ENCODE peak calls at places on chromosome 22, in eight cellular contexts. F is IMR-90, M is uterus, X is NB4, K is A549, J is Peyer's patch, G is esophagus squamous epithelium, V is K562. R is an unnamed sample.

GRCh38 chr22:26650722-26651421 is 6.5 kb upstream of the MIAT start:
- DNase-seq in F (no peak), M (no peak), X (no peak), K (no peak), J (no peak), G (no peak), V (no peak), R (no peak)

GRCh38 chr22:37043828-37044538 is 7.6 kb upstream of the KCTD17 start:
- DNase-seq in F (peak), M (no peak), X (peak), K (peak), J (peak), G (no peak), V (peak), R (peak)

GRCh38 chr22:37697540-37697835 is 640 bp downstream of the TRIOBP start:
- DNase-seq in F (no peak), M (no peak), X (no peak), K (no peak), J (no peak), G (no peak), V (no peak), R (no peak)

GRCh38 chr22:44336962-44337657 is 24.4 kb upstream of the SHISAL1 start:
- DNase-seq in F (no peak), M (no peak), X (no peak), K (no peak), J (no peak), G (no peak), V (no peak), R (no peak)

GRCh38 chr22:50563410-50564160 is 866 bp upstream of the SYCE3 start:
- DNase-seq in F (no peak), M (no peak), X (no peak), K (no peak), J (no peak), G (no peak), V (no peak), R (no peak)

GRCh38 chr22:37166675-37167066 is 17.0 kb upstream of the IL2RB start:
- DNase-seq in F (peak), M (peak), X (peak), K (peak), J (peak), G (no peak), V (peak), R (peak)

GRCh38 chr22:17980638-17981051 is 43.7 kb downstream of the MICAL3 start:
- DNase-seq in F (peak), M (no peak), X (peak), K (no peak), J (peak), G (no peak), V (peak), R (peak)

GRCh38 chr22:17436382-17436951 is 67.2 kb downstream of the CECR2 start:
- DNase-seq in F (no peak), M (no peak), X (peak), K (no peak), J (no peak), G (no peak), V (no peak), R (no peak)

GRCh38 chr22:49948116-49948515 is 12.5 kb upstream of the PIM3 start:
- DNase-seq in F (no peak), M (no peak), X (no peak), K (no peak), J (peak), G (no peak), V (no peak), R (no peak)

GRCh38 chr22:43720718-43721117 is 91.4 kb downstream of the EFCAB6 start:
- DNase-seq in F (no peak), M (no peak), X (no peak), K (no peak), J (no peak), G (no peak), V (no peak), R (no peak)

GRCh38 chr22:48410536-48410935 is 1417.1 kb downstream of the BRD1 start:
- DNase-seq in F (no peak), M (no peak), X (no peak), K (no peak), J (no peak), G (no peak), V (no peak), R (no peak)

GRCh38 chr22:37896939-37897338 is 9.2 kb upstream of the MICALL1 start:
- DNase-seq in F (no peak), M (no peak), X (no peak), K (no peak), J (no peak), G (no peak), V (no peak), R (no peak)

GRCh38 chr22:43375951-43376455 is 32.8 kb upstream of the SCUBE1 start:
- DNase-seq in F (peak), M (no peak), X (no peak), K (no peak), J (no peak), G (no peak), V (no peak), R (no peak)

GRCh38 chr22:39960791-39961746 is 872 bp downstream of the TMA7B start:
- DNase-seq in F (peak), M (no peak), X (peak), K (no peak), J (no peak), G (no peak), V (peak), R (no peak)
- TF ChIP-seq POLR2A in F (peak), M (no peak), X (no peak), K (no peak), J (no peak), G (no peak), V (peak), R (no peak)

DNA sequence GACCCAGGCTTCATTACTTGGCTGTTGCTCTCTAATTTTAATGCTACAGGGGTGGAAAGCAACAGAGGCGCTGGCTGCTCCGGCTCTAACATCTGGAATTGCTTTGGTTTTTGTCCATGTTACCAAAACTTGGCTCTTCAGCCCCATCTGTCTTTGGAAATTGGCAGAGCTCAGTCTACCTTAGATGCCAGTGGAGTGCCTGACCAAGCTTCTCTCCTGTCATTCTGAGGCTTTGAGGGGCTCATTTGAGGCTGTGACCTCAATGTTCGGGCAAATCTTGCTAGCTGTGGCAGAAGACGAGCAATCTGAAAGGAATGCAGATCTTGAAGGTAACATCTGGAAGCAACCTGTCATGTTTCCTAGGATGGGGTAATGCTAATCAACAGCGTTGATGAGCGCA is 409.5 kb upstream of the SYN3 start:
- DNase-seq in F (no peak), M (no peak), X (no peak), K (no peak), J (no peak), G (no peak), V (no peak), R (no peak)
- TF ChIP-seq POLR2A in F (no peak), M (no peak), X (no peak), K (no peak), J (no peak), G (no peak), V (no peak), R (no peak)

DNA sequence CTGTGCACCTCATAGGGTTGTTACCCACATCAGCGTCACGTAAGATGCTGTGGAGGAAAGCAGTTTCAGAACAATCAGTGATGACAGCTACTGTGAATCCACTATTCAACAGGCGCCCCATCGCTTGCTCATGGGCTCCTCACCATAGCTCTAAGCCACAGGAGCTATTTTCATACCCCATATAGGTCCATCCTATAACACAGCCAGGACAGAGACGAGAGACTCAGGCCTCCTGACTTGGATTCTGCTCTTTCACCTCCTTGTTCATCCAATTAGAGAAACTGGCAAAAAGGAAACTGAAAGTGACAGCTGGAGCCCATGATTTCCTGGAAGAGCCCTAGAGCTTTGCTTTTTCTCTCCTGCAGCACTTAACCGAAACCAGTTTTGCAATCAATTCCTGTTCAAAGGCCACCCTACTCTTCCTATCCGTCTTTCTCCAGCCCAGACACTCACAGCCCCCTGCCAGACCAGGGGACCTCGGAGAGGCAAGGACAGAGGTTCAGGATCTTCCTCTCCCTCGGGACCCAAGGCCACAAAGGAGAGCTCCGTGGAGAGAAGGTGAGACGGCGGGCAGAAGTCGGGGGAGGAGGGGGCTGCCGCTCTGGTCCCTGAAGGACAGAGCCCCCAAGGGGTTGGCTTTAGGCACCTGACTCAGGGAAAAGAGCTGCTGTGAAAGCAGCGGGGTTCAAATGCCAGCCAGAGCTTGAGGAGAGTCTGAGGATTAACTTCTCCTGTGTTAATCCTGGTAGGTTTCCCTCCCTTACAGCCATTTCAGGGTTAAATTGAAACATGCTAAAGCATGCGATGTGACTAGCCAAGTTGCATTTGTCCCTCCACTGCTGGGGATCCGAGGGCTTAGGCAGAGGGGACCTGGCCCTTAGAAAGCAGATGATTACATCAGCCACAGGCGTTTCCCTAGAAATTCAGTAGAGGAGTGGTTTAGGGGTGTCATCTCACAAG is at the start of gene APOL6:
- DNase-seq in F (peak), M (no peak), X (peak), K (peak), J (peak), G (no peak), V (peak), R (peak)
- TF ChIP-seq POLR2A in F (peak), M (peak), X (no peak), K (no peak), J (peak), G (peak), V (no peak), R (no peak)

GRCh38 chr22:29194269-29194668 is 11.4 kb upstream of the EMID1 start:
- DNase-seq in F (no peak), M (no peak), X (no peak), K (no peak), J (no peak), G (no peak), V (no peak), R (no peak)
- TF ChIP-seq POLR2A in F (no peak), M (no peak), X (no peak), K (no peak), J (no peak), G (no peak), V (no peak), R (no peak)

DNA sequence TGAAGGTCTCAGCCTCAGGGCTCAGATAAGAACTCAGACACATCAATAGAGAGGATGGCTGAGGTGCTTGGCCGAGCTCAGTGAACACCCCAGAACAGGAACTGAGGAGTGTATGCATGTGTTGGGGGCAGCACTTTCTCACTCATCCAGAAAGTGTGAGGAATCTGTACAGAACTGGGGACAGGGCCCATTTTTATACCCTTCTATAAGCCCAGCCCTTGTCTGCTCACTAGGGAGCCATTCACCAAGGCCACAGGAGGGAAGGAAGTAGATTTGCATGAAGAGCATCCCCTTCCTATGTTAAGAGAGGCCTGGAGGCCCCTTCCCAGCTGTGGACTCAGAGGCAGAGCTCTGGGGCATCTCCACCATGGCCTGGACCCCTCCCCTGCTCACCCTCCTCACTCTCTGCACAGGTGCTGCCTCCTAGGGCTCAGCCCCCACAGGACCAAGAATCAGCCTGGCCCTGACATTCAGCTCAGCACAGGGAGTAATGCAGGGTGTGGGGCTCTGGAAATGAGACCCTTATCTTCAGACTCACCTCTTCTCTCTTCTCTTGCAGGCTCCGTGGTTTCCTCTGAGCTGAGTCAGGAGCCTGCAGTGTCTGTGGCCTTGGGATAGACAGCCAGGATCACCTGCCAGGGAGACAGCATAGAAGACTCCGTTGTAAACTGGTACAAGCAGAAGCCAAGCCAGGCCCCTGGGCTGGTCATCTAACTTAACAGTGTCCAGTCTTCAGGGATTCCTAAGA is 39.9 kb upstream of the GGTLC2 start:
- DNase-seq in F (no peak), M (no peak), X (no peak), K (no peak), J (no peak), G (no peak), V (no peak), R (no peak)
- TF ChIP-seq POLR2A in F (no peak), M (no peak), X (no peak), K (no peak), J (no peak), G (no peak), V (no peak), R (no peak)

DNA sequence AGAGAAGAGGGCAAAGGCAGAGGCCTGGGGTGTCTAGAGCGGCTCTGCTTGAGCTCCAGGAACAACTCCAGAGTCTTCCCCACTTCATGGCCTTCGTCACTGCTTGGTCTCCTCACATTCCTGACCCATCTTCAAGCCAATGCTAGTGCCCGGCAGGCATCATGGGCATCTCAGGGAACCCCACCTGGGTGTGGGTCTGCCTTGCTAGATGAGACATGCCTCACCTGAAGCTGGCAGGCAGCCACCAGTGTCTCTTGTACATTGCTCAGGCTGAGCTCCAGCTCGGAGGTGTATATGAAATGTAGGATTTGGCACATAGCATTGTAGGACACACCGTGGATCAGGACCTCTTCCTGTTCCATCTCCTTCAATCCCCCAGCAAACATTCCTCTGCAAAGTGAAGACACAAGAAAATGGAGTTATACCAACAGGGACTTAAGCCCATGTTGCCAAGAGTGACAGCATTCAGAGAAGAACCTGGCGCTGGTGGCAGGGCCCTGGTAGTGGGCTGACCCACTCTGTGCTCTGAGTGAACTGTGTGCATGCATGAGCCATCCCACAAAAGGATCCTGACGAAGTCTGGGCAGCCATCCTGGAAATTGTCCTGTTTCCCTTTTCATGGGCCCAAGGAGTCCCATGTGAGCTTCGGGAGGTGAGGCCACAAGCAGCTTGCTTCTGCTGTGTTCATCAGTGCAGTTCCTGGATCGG is 24.3 kb downstream of the KLHL22 start:
- DNase-seq in F (no peak), M (no peak), X (no peak), K (no peak), J (no peak), G (no peak), V (no peak), R (no peak)
- TF ChIP-seq POLR2A in F (no peak), M (no peak), X (no peak), K (no peak), J (no peak), G (no peak), V (no peak), R (no peak)

GRCh38 chr22:19607198-19608113 is 83.2 kb upstream of the CLDN5 start:
- DNase-seq in F (peak), M (no peak), X (no peak), K (no peak), J (peak), G (no peak), V (no peak), R (peak)
- TF ChIP-seq POLR2A in F (no peak), M (no peak), X (no peak), K (no peak), J (no peak), G (no peak), V (no peak), R (no peak)

DNA sequence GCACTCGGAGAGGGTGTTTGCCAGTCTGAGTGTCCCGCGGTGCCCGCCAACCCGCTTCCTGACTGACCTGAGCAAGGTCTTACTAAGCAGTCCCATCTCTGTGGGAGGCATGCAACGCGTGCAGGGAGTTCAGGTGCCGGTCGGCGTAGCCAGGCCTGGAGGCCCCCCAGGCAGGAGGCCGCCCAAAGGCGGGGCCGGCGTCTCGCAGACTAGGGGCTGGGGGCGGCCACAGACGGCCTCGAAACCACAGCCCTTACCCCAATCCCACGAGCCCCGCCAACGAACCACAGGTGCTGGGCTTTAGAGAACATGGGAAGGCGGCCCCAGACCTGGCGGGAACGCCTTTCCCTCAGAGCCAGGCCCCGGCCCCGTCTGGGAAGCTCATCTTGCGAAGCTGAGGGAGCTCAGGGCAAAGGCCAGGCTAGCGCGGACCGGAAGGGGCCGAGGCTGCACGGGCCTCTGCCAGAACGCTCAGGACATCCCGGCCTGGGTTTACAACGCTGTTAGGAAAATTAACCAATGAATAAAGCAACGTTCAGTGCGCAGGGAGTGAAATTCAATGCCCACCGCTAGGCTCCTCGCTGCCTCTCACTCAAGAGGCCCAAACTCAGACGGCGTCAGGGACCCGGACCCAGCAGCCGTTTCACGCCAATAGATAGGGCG is 2.1 kb upstream of the MTFP1 start:
- DNase-seq in F (no peak), M (no peak), X (peak), K (peak), J (peak), G (no peak), V (no peak), R (no peak)
- TF ChIP-seq POLR2A in F (peak), M (peak), X (peak), K (peak), J (peak), G (peak), V (peak), R (peak)

R was measured in endothelial cell of umbilical vein.